ENCODE peak calls at places on chromosomes 7 and 10, in eight cellular contexts. One of them, this sample, is unnamed.

GRCh38 chr10:71210031-71210871 is 2.1 kb upstream of the UNC5B start:
- DNase-seq in fibroblast of pulmonary artery: no peak
- DNase-seq in cardiac fibroblast: no peak
- DNase-seq in SK-N-SH: no peak
- DNase-seq in endothelial cell: no peak
- DNase-seq in kidney epithelial cell: no peak
- DNase-seq in AG04450: no peak
- DNase-seq in BJ: no peak
- DNase-seq in this sample: no peak

GRCh38 chr10:70726909-70727495 is 54.7 kb downstream of the ADAMTS14 start:
- DNase-seq in fibroblast of pulmonary artery: no peak
- DNase-seq in SK-N-SH: no peak
- DNase-seq in kidney epithelial cell: no peak
- DNase-seq in endothelial cell: no peak
- DNase-seq in BJ: no peak
- DNase-seq in cardiac fibroblast: no peak
- DNase-seq in AG04450: no peak
- DNase-seq in this sample: no peak

GRCh38 chr7:2792856-2793487 is 51.1 kb downstream of the GNA12 start:
- DNase-seq in fibroblast of pulmonary artery: no peak
- DNase-seq in endothelial cell: no peak
- DNase-seq in kidney epithelial cell: no peak
- DNase-seq in BJ: no peak
- DNase-seq in AG04450: no peak
- DNase-seq in SK-N-SH: no peak
- DNase-seq in cardiac fibroblast: no peak
- DNase-seq in this sample: no peak

GRCh38 chr7:149171894-149172533 is 23.3 kb upstream of the ZNF282 start:
- DNase-seq in kidney epithelial cell: peak
- DNase-seq in BJ: no peak
- DNase-seq in SK-N-SH: no peak
- DNase-seq in AG04450: no peak
- DNase-seq in endothelial cell: no peak
- DNase-seq in cardiac fibroblast: no peak
- DNase-seq in fibroblast of pulmonary artery: peak
- DNase-seq in this sample: peak

GRCh38 chr10:3057946-3058345 is 9.4 kb upstream of the PFKP start:
- DNase-seq in cardiac fibroblast: no peak
- DNase-seq in AG04450: no peak
- DNase-seq in BJ: no peak
- DNase-seq in SK-N-SH: no peak
- DNase-seq in endothelial cell: no peak
- DNase-seq in kidney epithelial cell: no peak
- DNase-seq in fibroblast of pulmonary artery: no peak
- DNase-seq in this sample: no peak

GRCh38 chr10:88291289-88292184 is 291.6 kb downstream of the RNLS start:
- DNase-seq in kidney epithelial cell: no peak
- DNase-seq in SK-N-SH: no peak
- DNase-seq in fibroblast of pulmonary artery: no peak
- DNase-seq in AG04450: no peak
- DNase-seq in BJ: no peak
- DNase-seq in cardiac fibroblast: no peak
- DNase-seq in endothelial cell: no peak
- DNase-seq in this sample: no peak

GRCh38 chr10:50540069-50540825 is 83.5 kb downstream of the SGMS1 start:
- DNase-seq in SK-N-SH: no peak
- DNase-seq in kidney epithelial cell: no peak
- DNase-seq in BJ: no peak
- DNase-seq in cardiac fibroblast: no peak
- DNase-seq in fibroblast of pulmonary artery: no peak
- DNase-seq in AG04450: no peak
- DNase-seq in endothelial cell: no peak
- DNase-seq in this sample: peak

GRCh38 chr7:19620470-19620869 is 88.4 kb downstream of the POLR1F start:
- DNase-seq in fibroblast of pulmonary artery: peak
- DNase-seq in kidney epithelial cell: no peak
- DNase-seq in endothelial cell: no peak
- DNase-seq in cardiac fibroblast: peak
- DNase-seq in SK-N-SH: no peak
- DNase-seq in BJ: no peak
- DNase-seq in AG04450: no peak
- DNase-seq in this sample: peak

DNA sequence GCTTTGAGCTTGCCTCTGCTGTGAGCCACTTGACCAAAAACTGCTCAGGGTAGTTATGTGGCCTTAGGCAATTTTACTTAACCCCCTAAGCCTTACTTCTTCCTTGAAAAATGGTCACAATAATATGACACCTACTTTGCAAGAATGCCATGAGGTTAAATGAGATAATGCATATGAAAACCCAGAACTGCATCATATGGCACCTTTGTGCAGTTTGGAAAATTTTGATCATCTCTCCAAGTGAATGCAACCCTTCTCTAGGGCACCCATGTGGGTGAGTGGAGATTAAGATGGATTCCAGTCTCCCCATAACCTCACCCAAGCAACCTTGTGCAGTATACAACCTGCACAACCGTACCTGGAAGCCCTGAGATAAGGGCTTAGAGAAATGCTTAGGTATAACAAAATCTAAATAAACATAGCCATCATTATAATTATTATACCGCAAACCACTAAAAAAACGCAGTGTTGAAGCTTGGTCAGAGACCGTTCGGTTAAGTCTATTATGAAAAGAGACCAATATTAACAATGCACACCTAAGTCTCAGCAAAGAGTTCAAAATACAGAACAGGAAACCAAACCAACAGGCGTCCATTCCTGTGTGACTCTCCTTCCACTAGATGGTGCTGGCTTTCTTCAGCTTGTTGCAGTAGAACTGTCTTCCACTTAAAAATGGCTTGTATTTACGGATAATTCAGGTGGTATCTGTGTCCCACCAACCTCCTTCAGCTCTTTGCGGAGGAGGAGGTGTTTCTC is 21.0 kb upstream of the ASB15 start:
- DNase-seq in cardiac fibroblast: peak
- DNase-seq in AG04450: no peak
- DNase-seq in BJ: no peak
- DNase-seq in endothelial cell: no peak
- DNase-seq in SK-N-SH: peak
- DNase-seq in fibroblast of pulmonary artery: peak
- DNase-seq in kidney epithelial cell: no peak
- DNase-seq in this sample: peak
- TF ChIP-seq CTCF in cardiac fibroblast: peak
- TF ChIP-seq CTCF in AG04450: peak
- TF ChIP-seq CTCF in BJ: peak
- TF ChIP-seq CTCF in endothelial cell: no peak
- TF ChIP-seq CTCF in SK-N-SH: peak
- TF ChIP-seq CTCF in fibroblast of pulmonary artery: peak
- TF ChIP-seq CTCF in kidney epithelial cell: peak
- TF ChIP-seq CTCF in this sample: peak

GRCh38 chr7:47938574-47939165 is 9.6 kb downstream of the PKD1L1 start:
- DNase-seq in endothelial cell: no peak
- DNase-seq in SK-N-SH: no peak
- DNase-seq in AG04450: no peak
- DNase-seq in BJ: no peak
- DNase-seq in kidney epithelial cell: no peak
- DNase-seq in fibroblast of pulmonary artery: no peak
- DNase-seq in cardiac fibroblast: no peak
- DNase-seq in this sample: no peak
- TF ChIP-seq CTCF in endothelial cell: no peak
- TF ChIP-seq CTCF in SK-N-SH: peak
- TF ChIP-seq CTCF in AG04450: peak
- TF ChIP-seq CTCF in BJ: no peak
- TF ChIP-seq CTCF in kidney epithelial cell: no peak
- TF ChIP-seq CTCF in fibroblast of pulmonary artery: no peak
- TF ChIP-seq CTCF in cardiac fibroblast: no peak
- TF ChIP-seq CTCF in this sample: no peak

DNA sequence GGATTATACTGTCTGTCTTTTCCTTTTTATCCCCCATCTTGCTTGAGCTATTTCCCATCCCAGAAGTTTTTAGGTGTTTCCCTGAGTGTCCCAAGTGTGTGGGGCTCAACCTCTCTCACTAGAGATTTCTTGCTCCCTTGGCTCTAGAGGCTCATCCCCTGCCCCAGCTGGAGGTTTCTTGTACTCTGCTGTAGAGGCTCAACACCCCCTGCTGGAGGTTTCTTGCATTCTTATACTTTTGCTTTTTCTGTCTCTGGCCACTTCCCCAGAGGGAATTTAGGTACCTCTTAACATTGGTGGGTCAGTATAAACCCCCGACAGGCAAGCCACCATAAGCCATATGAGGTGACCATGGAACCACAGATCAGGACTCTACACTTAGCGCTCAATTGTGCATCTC is 114.2 kb upstream of the FAM3C start:
- DNase-seq in BJ: no peak
- DNase-seq in endothelial cell: no peak
- DNase-seq in SK-N-SH: no peak
- DNase-seq in cardiac fibroblast: no peak
- DNase-seq in AG04450: no peak
- DNase-seq in fibroblast of pulmonary artery: no peak
- DNase-seq in kidney epithelial cell: no peak
- DNase-seq in this sample: no peak
- TF ChIP-seq CTCF in BJ: no peak
- TF ChIP-seq CTCF in endothelial cell: no peak
- TF ChIP-seq CTCF in SK-N-SH: peak
- TF ChIP-seq CTCF in cardiac fibroblast: no peak
- TF ChIP-seq CTCF in AG04450: no peak
- TF ChIP-seq CTCF in fibroblast of pulmonary artery: no peak
- TF ChIP-seq CTCF in kidney epithelial cell: no peak
- TF ChIP-seq CTCF in this sample: peak

GRCh38 chr7:44490351-44491200 is at the start of gene NUDCD3:
- DNase-seq in fibroblast of pulmonary artery: peak
- DNase-seq in endothelial cell: peak
- DNase-seq in kidney epithelial cell: no peak
- DNase-seq in cardiac fibroblast: peak
- DNase-seq in AG04450: peak
- DNase-seq in SK-N-SH: peak
- DNase-seq in BJ: no peak
- DNase-seq in this sample: peak
- TF ChIP-seq CTCF in fibroblast of pulmonary artery: no peak
- TF ChIP-seq CTCF in endothelial cell: no peak
- TF ChIP-seq CTCF in kidney epithelial cell: peak
- TF ChIP-seq CTCF in cardiac fibroblast: peak
- TF ChIP-seq CTCF in AG04450: peak
- TF ChIP-seq CTCF in SK-N-SH: peak
- TF ChIP-seq CTCF in BJ: peak
- TF ChIP-seq CTCF in this sample: no peak

DNA sequence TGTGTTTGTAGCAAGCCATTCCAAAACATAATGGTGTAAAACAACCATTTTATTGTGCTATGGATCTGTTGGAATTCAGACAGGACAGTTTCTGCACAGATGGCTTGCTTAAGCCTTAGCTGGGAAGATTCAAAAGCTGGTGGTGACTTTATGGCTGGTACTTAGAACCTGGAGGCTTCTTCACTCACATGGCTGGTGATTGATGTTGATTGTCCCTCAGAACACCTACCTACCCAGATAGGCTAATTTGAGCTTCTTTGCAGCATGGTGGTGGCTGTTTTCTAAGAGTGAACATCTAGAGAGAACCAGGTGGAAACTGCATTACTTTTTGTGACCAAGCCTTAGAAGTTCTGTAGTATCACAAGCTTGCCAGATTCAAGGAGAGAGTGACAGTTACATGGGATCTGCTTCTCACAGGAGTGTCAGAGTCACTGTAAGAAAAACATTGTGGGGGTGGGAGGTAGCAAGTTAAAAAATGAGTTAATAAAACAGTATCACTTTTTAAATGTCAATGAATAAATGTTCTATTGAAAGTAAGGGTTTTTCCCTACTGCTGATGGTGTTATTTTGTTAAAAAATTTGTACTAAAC is 7.1 kb downstream of the R3HCC1L start:
- DNase-seq in fibroblast of pulmonary artery: no peak
- DNase-seq in AG04450: no peak
- DNase-seq in BJ: no peak
- DNase-seq in cardiac fibroblast: no peak
- DNase-seq in endothelial cell: no peak
- DNase-seq in SK-N-SH: no peak
- DNase-seq in kidney epithelial cell: no peak
- DNase-seq in this sample: no peak
- TF ChIP-seq CTCF in fibroblast of pulmonary artery: no peak
- TF ChIP-seq CTCF in AG04450: no peak
- TF ChIP-seq CTCF in BJ: no peak
- TF ChIP-seq CTCF in cardiac fibroblast: no peak
- TF ChIP-seq CTCF in endothelial cell: no peak
- TF ChIP-seq CTCF in SK-N-SH: no peak
- TF ChIP-seq CTCF in kidney epithelial cell: no peak
- TF ChIP-seq CTCF in this sample: no peak

GRCh38 chr7:110875346-110875745 is 215.6 kb upstream of the LRRN3 start:
- DNase-seq in AG04450: no peak
- DNase-seq in endothelial cell: no peak
- DNase-seq in BJ: no peak
- DNase-seq in kidney epithelial cell: no peak
- DNase-seq in fibroblast of pulmonary artery: no peak
- DNase-seq in cardiac fibroblast: no peak
- DNase-seq in SK-N-SH: no peak
- DNase-seq in this sample: no peak

GRCh38 chr7:110868458-110868857 is 222.5 kb upstream of the LRRN3 start:
- DNase-seq in cardiac fibroblast: no peak
- DNase-seq in endothelial cell: no peak
- DNase-seq in SK-N-SH: no peak
- DNase-seq in AG04450: no peak
- DNase-seq in fibroblast of pulmonary artery: no peak
- DNase-seq in BJ: no peak
- DNase-seq in kidney epithelial cell: no peak
- DNase-seq in this sample: no peak

GRCh38 chr7:110871856-110872255 is 219.1 kb upstream of the LRRN3 start:
- DNase-seq in endothelial cell: no peak
- DNase-seq in SK-N-SH: no peak
- DNase-seq in cardiac fibroblast: no peak
- DNase-seq in AG04450: no peak
- DNase-seq in BJ: no peak
- DNase-seq in kidney epithelial cell: no peak
- DNase-seq in fibroblast of pulmonary artery: no peak
- DNase-seq in this sample: no peak

GRCh38 chr7:110870926-110871325 is 220.0 kb upstream of the LRRN3 start:
- DNase-seq in kidney epithelial cell: no peak
- DNase-seq in SK-N-SH: no peak
- DNase-seq in endothelial cell: no peak
- DNase-seq in fibroblast of pulmonary artery: no peak
- DNase-seq in AG04450: no peak
- DNase-seq in BJ: no peak
- DNase-seq in cardiac fibroblast: no peak
- DNase-seq in this sample: no peak
- TF ChIP-seq CTCF in kidney epithelial cell: no peak
- TF ChIP-seq CTCF in SK-N-SH: no peak
- TF ChIP-seq CTCF in endothelial cell: no peak
- TF ChIP-seq CTCF in fibroblast of pulmonary artery: no peak
- TF ChIP-seq CTCF in AG04450: no peak
- TF ChIP-seq CTCF in BJ: no peak
- TF ChIP-seq CTCF in cardiac fibroblast: no peak
- TF ChIP-seq CTCF in this sample: no peak